ENCODE peak calls at places on chromosome 17, in eight cellular contexts. One of them, this sample, is unnamed. For H3K4me1, the result is how much of the 10 kb centered on the place peaks cover.

GRCh38 chr17:3788200-3788599 is 12.8 kb downstream of the ITGAE start:
- DNase-seq in testis: no peak
- DNase-seq in left lung: no peak
- DNase-seq in CD8-positive, alpha-beta memory T cell: no peak
- DNase-seq in CD4-positive, alpha-beta memory T cell: no peak
- DNase-seq in suprapubic skin: no peak
- DNase-seq in MM.1S: peak
- DNase-seq in mucosa of descending colon: no peak
- DNase-seq in this sample: no peak

GRCh38 chr17:67238976-67239375 is 6.0 kb downstream of the HELZ start:
- DNase-seq in CD8-positive, alpha-beta memory T cell: no peak
- DNase-seq in testis: no peak
- DNase-seq in mucosa of descending colon: no peak
- DNase-seq in CD4-positive, alpha-beta memory T cell: no peak
- DNase-seq in left lung: no peak
- DNase-seq in MM.1S: no peak
- DNase-seq in suprapubic skin: no peak
- DNase-seq in this sample: no peak

GRCh38 chr17:248337-249235 is 67.1 kb upstream of the DOC2B start:
- DNase-seq in mucosa of descending colon: peak
- DNase-seq in testis: no peak
- DNase-seq in CD4-positive, alpha-beta memory T cell: no peak
- DNase-seq in left lung: peak
- DNase-seq in MM.1S: no peak
- DNase-seq in CD8-positive, alpha-beta memory T cell: no peak
- DNase-seq in suprapubic skin: no peak
- DNase-seq in this sample: peak

GRCh38 chr17:22512997-22513538 is 820.7 kb downstream of the KCNJ18 start:
- DNase-seq in MM.1S: no peak
- DNase-seq in mucosa of descending colon: no peak
- DNase-seq in testis: peak
- DNase-seq in CD8-positive, alpha-beta memory T cell: no peak
- DNase-seq in suprapubic skin: no peak
- DNase-seq in left lung: no peak
- DNase-seq in CD4-positive, alpha-beta memory T cell: no peak
- DNase-seq in this sample: no peak

GRCh38 chr17:5592382-5592781 is 8.1 kb upstream of the NLRP1 start:
- DNase-seq in testis: no peak
- DNase-seq in CD8-positive, alpha-beta memory T cell: peak
- DNase-seq in CD4-positive, alpha-beta memory T cell: no peak
- DNase-seq in mucosa of descending colon: no peak
- DNase-seq in suprapubic skin: no peak
- DNase-seq in left lung: no peak
- DNase-seq in MM.1S: peak
- DNase-seq in this sample: no peak

GRCh38 chr17:68291836-68292688 is 767 bp downstream of the ARSG start:
- DNase-seq in mucosa of descending colon: peak
- DNase-seq in suprapubic skin: peak
- DNase-seq in MM.1S: peak
- DNase-seq in CD8-positive, alpha-beta memory T cell: peak
- DNase-seq in testis: peak
- DNase-seq in CD4-positive, alpha-beta memory T cell: peak
- DNase-seq in left lung: peak
- DNase-seq in this sample: peak

GRCh38 chr17:55264273-55264639 is 504 bp upstream of the HLF start:
- DNase-seq in MM.1S: no peak
- DNase-seq in CD4-positive, alpha-beta memory T cell: no peak
- DNase-seq in suprapubic skin: no peak
- DNase-seq in testis: no peak
- DNase-seq in mucosa of descending colon: no peak
- DNase-seq in CD8-positive, alpha-beta memory T cell: no peak
- DNase-seq in left lung: no peak
- DNase-seq in this sample: no peak

GRCh38 chr17:77782611-77783010 is 175.9 kb upstream of the TNRC6C start:
- DNase-seq in left lung: no peak
- DNase-seq in mucosa of descending colon: no peak
- DNase-seq in testis: no peak
- DNase-seq in suprapubic skin: no peak
- DNase-seq in CD8-positive, alpha-beta memory T cell: no peak
- DNase-seq in CD4-positive, alpha-beta memory T cell: no peak
- DNase-seq in MM.1S: no peak
- DNase-seq in this sample: no peak

GRCh38 chr17:21042434-21043295 is at the start of gene USP22:
- DNase-seq in CD4-positive, alpha-beta memory T cell: no peak
- DNase-seq in mucosa of descending colon: no peak
- DNase-seq in testis: no peak
- DNase-seq in suprapubic skin: no peak
- DNase-seq in left lung: peak
- DNase-seq in CD8-positive, alpha-beta memory T cell: no peak
- DNase-seq in MM.1S: no peak
- DNase-seq in this sample: no peak

GRCh38 chr17:18017958-18018357 is 21.0 kb downstream of the ATPAF2 start:
- DNase-seq in left lung: no peak
- DNase-seq in suprapubic skin: no peak
- DNase-seq in mucosa of descending colon: no peak
- DNase-seq in MM.1S: no peak
- DNase-seq in testis: no peak
- DNase-seq in CD4-positive, alpha-beta memory T cell: no peak
- DNase-seq in CD8-positive, alpha-beta memory T cell: no peak
- DNase-seq in this sample: no peak

GRCh38 chr17:11238710-11239109 is 2.3 kb upstream of the SHISA6 start:
- DNase-seq in MM.1S: no peak
- DNase-seq in mucosa of descending colon: no peak
- DNase-seq in CD8-positive, alpha-beta memory T cell: no peak
- DNase-seq in left lung: no peak
- DNase-seq in CD4-positive, alpha-beta memory T cell: no peak
- DNase-seq in suprapubic skin: no peak
- DNase-seq in testis: no peak
- DNase-seq in this sample: no peak

GRCh38 chr17:69551212-69552010 is 136.9 kb downstream of the MAP2K6 start:
- DNase-seq in left lung: no peak
- DNase-seq in MM.1S: no peak
- DNase-seq in mucosa of descending colon: no peak
- DNase-seq in suprapubic skin: no peak
- DNase-seq in testis: no peak
- DNase-seq in CD8-positive, alpha-beta memory T cell: no peak
- DNase-seq in CD4-positive, alpha-beta memory T cell: no peak
- DNase-seq in this sample: no peak

GRCh38 chr17:37650419-37651003 is 7.3 kb upstream of the DDX52 start:
- DNase-seq in CD4-positive, alpha-beta memory T cell: no peak
- DNase-seq in MM.1S: peak
- DNase-seq in left lung: no peak
- DNase-seq in suprapubic skin: no peak
- DNase-seq in testis: peak
- DNase-seq in mucosa of descending colon: no peak
- DNase-seq in CD8-positive, alpha-beta memory T cell: no peak
- DNase-seq in this sample: no peak

GRCh38 chr17:39380144-39380543 is 21.3 kb downstream of the FBXL20 start:
- DNase-seq in testis: no peak
- DNase-seq in left lung: no peak
- DNase-seq in suprapubic skin: no peak
- DNase-seq in CD4-positive, alpha-beta memory T cell: no peak
- DNase-seq in mucosa of descending colon: no peak
- DNase-seq in MM.1S: no peak
- DNase-seq in CD8-positive, alpha-beta memory T cell: no peak
- DNase-seq in this sample: no peak

GRCh38 chr17:74272731-74273201 is 1.3 kb upstream of the DNAI2 start:
- DNase-seq in MM.1S: no peak
- DNase-seq in CD4-positive, alpha-beta memory T cell: no peak
- DNase-seq in suprapubic skin: no peak
- DNase-seq in testis: no peak
- DNase-seq in mucosa of descending colon: no peak
- DNase-seq in left lung: no peak
- DNase-seq in CD8-positive, alpha-beta memory T cell: no peak
- DNase-seq in this sample: no peak

GRCh38 chr17:30950189-30950588 is 20.6 kb upstream of the RNF135 start:
- DNase-seq in left lung: no peak
- DNase-seq in mucosa of descending colon: no peak
- DNase-seq in CD4-positive, alpha-beta memory T cell: no peak
- DNase-seq in suprapubic skin: no peak
- DNase-seq in MM.1S: no peak
- DNase-seq in testis: no peak
- DNase-seq in CD8-positive, alpha-beta memory T cell: no peak
- DNase-seq in this sample: no peak

GRCh38 chr17:7323731-7324437 is 5.3 kb downstream of the NEURL4 start:
- DNase-seq in MM.1S: no peak
- DNase-seq in CD4-positive, alpha-beta memory T cell: peak
- DNase-seq in suprapubic skin: peak
- DNase-seq in CD8-positive, alpha-beta memory T cell: peak
- DNase-seq in testis: peak
- DNase-seq in left lung: peak
- DNase-seq in mucosa of descending colon: no peak
- DNase-seq in this sample: peak

GRCh38 chr17:81135503-81136283 is 29.6 kb upstream of the PVALEF start:
- DNase-seq in CD4-positive, alpha-beta memory T cell: no peak
- DNase-seq in MM.1S: no peak
- DNase-seq in testis: no peak
- DNase-seq in mucosa of descending colon: no peak
- DNase-seq in CD8-positive, alpha-beta memory T cell: no peak
- DNase-seq in left lung: no peak
- DNase-seq in suprapubic skin: no peak
- DNase-seq in this sample: no peak

GRCh38 chr17:79684132-79684985 is 46.4 kb upstream of the ENPP7 start:
- DNase-seq in suprapubic skin: no peak
- DNase-seq in MM.1S: no peak
- DNase-seq in mucosa of descending colon: no peak
- DNase-seq in testis: no peak
- DNase-seq in CD8-positive, alpha-beta memory T cell: no peak
- DNase-seq in left lung: peak
- DNase-seq in CD4-positive, alpha-beta memory T cell: no peak
- DNase-seq in this sample: no peak

GRCh38 chr17:41913798-41914197 is 5.0 kb downstream of the ACLY start:
- DNase-seq in CD4-positive, alpha-beta memory T cell: no peak
- DNase-seq in CD8-positive, alpha-beta memory T cell: no peak
- DNase-seq in testis: no peak
- DNase-seq in mucosa of descending colon: no peak
- DNase-seq in MM.1S: no peak
- DNase-seq in left lung: no peak
- DNase-seq in suprapubic skin: no peak
- DNase-seq in this sample: no peak

GRCh38 chr17:41915566-41915965 is 3.2 kb downstream of the ACLY start:
- DNase-seq in CD4-positive, alpha-beta memory T cell: no peak
- DNase-seq in testis: no peak
- DNase-seq in suprapubic skin: no peak
- DNase-seq in MM.1S: no peak
- DNase-seq in CD8-positive, alpha-beta memory T cell: no peak
- DNase-seq in mucosa of descending colon: no peak
- DNase-seq in left lung: no peak
- DNase-seq in this sample: no peak

GRCh38 chr17:41915020-41915419 is 3.7 kb downstream of the ACLY start:
- DNase-seq in mucosa of descending colon: no peak
- DNase-seq in left lung: no peak
- DNase-seq in MM.1S: no peak
- DNase-seq in suprapubic skin: no peak
- DNase-seq in testis: no peak
- DNase-seq in CD4-positive, alpha-beta memory T cell: no peak
- DNase-seq in CD8-positive, alpha-beta memory T cell: no peak
- DNase-seq in this sample: no peak

GRCh38 chr17:41912925-41913324 is 5.8 kb downstream of the ACLY start:
- DNase-seq in left lung: no peak
- DNase-seq in MM.1S: no peak
- DNase-seq in suprapubic skin: no peak
- DNase-seq in testis: no peak
- DNase-seq in CD8-positive, alpha-beta memory T cell: no peak
- DNase-seq in CD4-positive, alpha-beta memory T cell: no peak
- DNase-seq in mucosa of descending colon: no peak
- DNase-seq in this sample: no peak

DNA sequence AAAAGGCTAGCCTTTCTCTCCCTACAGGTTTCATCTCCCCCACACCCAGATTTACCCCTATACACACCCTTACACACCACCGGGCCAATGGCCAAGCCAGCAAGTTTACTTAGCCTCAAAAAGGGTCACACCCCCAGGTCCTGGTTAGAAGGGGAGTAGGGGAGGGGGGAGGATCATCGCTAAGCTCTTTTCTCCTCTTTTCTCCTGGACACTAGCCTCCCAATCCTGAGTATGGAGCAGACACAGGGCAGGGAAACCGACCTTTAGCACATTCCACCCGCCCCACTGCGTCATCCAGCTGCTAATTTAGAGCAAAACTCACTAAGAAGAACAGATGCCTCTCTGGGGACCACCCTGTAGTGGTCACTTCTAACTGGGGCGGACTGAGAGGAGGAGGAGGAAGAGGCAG is 4.4 kb downstream of the ACLY start:
- DNase-seq in testis: peak
- DNase-seq in left lung: no peak
- DNase-seq in mucosa of descending colon: no peak
- DNase-seq in MM.1S: no peak
- DNase-seq in suprapubic skin: no peak
- DNase-seq in CD8-positive, alpha-beta memory T cell: no peak
- DNase-seq in CD4-positive, alpha-beta memory T cell: no peak
- DNase-seq in this sample: no peak
- H3K4me1 ChIP-seq in testis: under half
- H3K4me1 ChIP-seq in left lung: under half
- H3K4me1 ChIP-seq in mucosa of descending colon: under half
- H3K4me1 ChIP-seq in MM.1S: under half
- H3K4me1 ChIP-seq in suprapubic skin: under half
- H3K4me1 ChIP-seq in CD8-positive, alpha-beta memory T cell: under half
- H3K4me1 ChIP-seq in CD4-positive, alpha-beta memory T cell: under half
- H3K4me1 ChIP-seq in this sample: under half

GRCh38 chr17:1830288-1830687 is 483 bp downstream of the RPA1 start:
- DNase-seq in left lung: no peak
- DNase-seq in CD4-positive, alpha-beta memory T cell: peak
- DNase-seq in CD8-positive, alpha-beta memory T cell: peak
- DNase-seq in testis: no peak
- DNase-seq in mucosa of descending colon: no peak
- DNase-seq in suprapubic skin: no peak
- DNase-seq in MM.1S: peak
- DNase-seq in this sample: no peak
- H3K4me1 ChIP-seq in left lung: under half
- H3K4me1 ChIP-seq in CD4-positive, alpha-beta memory T cell: half or more
- H3K4me1 ChIP-seq in CD8-positive, alpha-beta memory T cell: under half
- H3K4me1 ChIP-seq in testis: under half
- H3K4me1 ChIP-seq in mucosa of descending colon: under half
- H3K4me1 ChIP-seq in suprapubic skin: under half
- H3K4me1 ChIP-seq in MM.1S: under half
- H3K4me1 ChIP-seq in this sample: under half

GRCh38 chr17:57913576-57914273 is 41.5 kb downstream of the CUEDC1 start:
- DNase-seq in CD8-positive, alpha-beta memory T cell: no peak
- DNase-seq in suprapubic skin: no peak
- DNase-seq in MM.1S: no peak
- DNase-seq in mucosa of descending colon: peak
- DNase-seq in CD4-positive, alpha-beta memory T cell: no peak
- DNase-seq in testis: no peak
- DNase-seq in left lung: no peak
- DNase-seq in this sample: no peak
- H3K4me1 ChIP-seq in CD8-positive, alpha-beta memory T cell: under half
- H3K4me1 ChIP-seq in suprapubic skin: half or more
- H3K4me1 ChIP-seq in MM.1S: under half
- H3K4me1 ChIP-seq in mucosa of descending colon: under half
- H3K4me1 ChIP-seq in CD4-positive, alpha-beta memory T cell: under half
- H3K4me1 ChIP-seq in testis: under half
- H3K4me1 ChIP-seq in left lung: half or more
- H3K4me1 ChIP-seq in this sample: under half

DNA sequence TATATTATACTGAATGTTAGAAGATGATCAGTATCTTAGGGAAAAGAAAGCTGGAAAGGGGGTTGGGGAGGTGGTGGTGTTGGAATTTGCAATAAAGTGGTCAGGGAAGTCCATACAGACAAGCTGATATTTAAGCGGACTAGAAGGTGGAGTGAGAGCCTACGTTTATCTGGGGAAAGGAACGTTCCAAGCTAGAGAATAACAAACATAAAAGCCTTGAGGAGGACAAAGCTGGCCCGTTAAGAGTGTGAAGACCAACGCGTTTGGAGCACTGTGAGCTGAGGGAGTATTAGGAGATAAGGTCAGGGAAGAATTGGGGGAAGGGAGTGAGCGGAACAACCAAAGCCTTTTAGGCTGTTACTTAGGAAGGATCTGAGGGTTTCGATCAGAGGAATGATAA is 1.4 kb downstream of the DDX42 start:
- DNase-seq in testis: peak
- DNase-seq in left lung: no peak
- DNase-seq in MM.1S: no peak
- DNase-seq in CD8-positive, alpha-beta memory T cell: no peak
- DNase-seq in suprapubic skin: no peak
- DNase-seq in mucosa of descending colon: no peak
- DNase-seq in CD4-positive, alpha-beta memory T cell: no peak
- DNase-seq in this sample: no peak
- H3K4me1 ChIP-seq in testis: under half
- H3K4me1 ChIP-seq in left lung: half or more
- H3K4me1 ChIP-seq in MM.1S: under half
- H3K4me1 ChIP-seq in CD8-positive, alpha-beta memory T cell: under half
- H3K4me1 ChIP-seq in suprapubic skin: half or more
- H3K4me1 ChIP-seq in mucosa of descending colon: under half
- H3K4me1 ChIP-seq in CD4-positive, alpha-beta memory T cell: half or more
- H3K4me1 ChIP-seq in this sample: under half